ENCODE peak calls at places on chromosomes 1 and 21, in five cellular contexts. One of them, this sample, is unnamed.

GRCh38 chr21:31198575-31198974 is 145.5 kb downstream of the TIAM1 start:
- DNase-seq in renal cortical epithelial cell: peak; percentile 64
- DNase-seq in tibial nerve: peak; percentile 37
- DNase-seq in stimulated activated CD4-positive, alpha-beta T cell treated with anti-CD3 and anti-CD28 coated beads, Interleukin-4, amount 100 ng/mL, for 48 hours: no peak
- DNase-seq in COR-L47: peak; percentile 53
- DNase-seq in this sample: no peak

GRCh38 chr1:63671514-63671913 is 78.3 kb downstream of the PGM1 start:
- DNase-seq in renal cortical epithelial cell: no peak
- DNase-seq in tibial nerve: no peak
- DNase-seq in stimulated activated CD4-positive, alpha-beta T cell treated with anti-CD3 and anti-CD28 coated beads, Interleukin-4, amount 100 ng/mL, for 48 hours: no peak
- DNase-seq in COR-L47: no peak
- DNase-seq in this sample: no peak

GRCh38 chr1:7679159-7679872 is 91.8 kb upstream of the VAMP3 start:
- DNase-seq in renal cortical epithelial cell: no peak
- DNase-seq in tibial nerve: no peak
- DNase-seq in stimulated activated CD4-positive, alpha-beta T cell treated with anti-CD3 and anti-CD28 coated beads, Interleukin-4, amount 100 ng/mL, for 48 hours: no peak
- DNase-seq in COR-L47: no peak
- DNase-seq in this sample: no peak

GRCh38 chr1:228964178-228964819 is 229.0 kb downstream of the RHOU start:
- DNase-seq in renal cortical epithelial cell: peak; percentile 78
- DNase-seq in tibial nerve: peak; percentile 62
- DNase-seq in stimulated activated CD4-positive, alpha-beta T cell treated with anti-CD3 and anti-CD28 coated beads, Interleukin-4, amount 100 ng/mL, for 48 hours: no peak
- DNase-seq in COR-L47: no peak
- DNase-seq in this sample: no peak

GRCh38 chr1:61004269-61005003 is 77.9 kb upstream of the NFIA start:
- DNase-seq in renal cortical epithelial cell: peak; percentile 51
- DNase-seq in tibial nerve: no peak
- DNase-seq in stimulated activated CD4-positive, alpha-beta T cell treated with anti-CD3 and anti-CD28 coated beads, Interleukin-4, amount 100 ng/mL, for 48 hours: no peak
- DNase-seq in COR-L47: no peak
- DNase-seq in this sample: no peak

GRCh38 chr1:27307851-27308598 is 13.9 kb upstream of the TMEM222 start:
- DNase-seq in renal cortical epithelial cell: no peak
- DNase-seq in tibial nerve: no peak
- DNase-seq in stimulated activated CD4-positive, alpha-beta T cell treated with anti-CD3 and anti-CD28 coated beads, Interleukin-4, amount 100 ng/mL, for 48 hours: no peak
- DNase-seq in COR-L47: no peak
- DNase-seq in this sample: no peak

GRCh38 chr1:116854294-116854693 is 55.4 kb upstream of the PTGFRN start:
- DNase-seq in renal cortical epithelial cell: no peak
- DNase-seq in tibial nerve: no peak
- DNase-seq in stimulated activated CD4-positive, alpha-beta T cell treated with anti-CD3 and anti-CD28 coated beads, Interleukin-4, amount 100 ng/mL, for 48 hours: no peak
- DNase-seq in COR-L47: no peak
- DNase-seq in this sample: no peak

GRCh38 chr1:54310439-54311328 is 95.5 kb downstream of the SSBP3 start:
- DNase-seq in renal cortical epithelial cell: no peak
- DNase-seq in tibial nerve: peak; percentile 32
- DNase-seq in stimulated activated CD4-positive, alpha-beta T cell treated with anti-CD3 and anti-CD28 coated beads, Interleukin-4, amount 100 ng/mL, for 48 hours: no peak
- DNase-seq in COR-L47: peak; percentile 70
- DNase-seq in this sample: no peak

GRCh38 chr1:204149107-204149506 is 2.7 kb downstream of the ETNK2 start:
- DNase-seq in renal cortical epithelial cell: no peak
- DNase-seq in tibial nerve: no peak
- DNase-seq in stimulated activated CD4-positive, alpha-beta T cell treated with anti-CD3 and anti-CD28 coated beads, Interleukin-4, amount 100 ng/mL, for 48 hours: no peak
- DNase-seq in COR-L47: no peak
- DNase-seq in this sample: no peak

GRCh38 chr1:159941139-159941866 is 4.1 kb downstream of the IGSF9 start:
- DNase-seq in renal cortical epithelial cell: no peak
- DNase-seq in tibial nerve: no peak
- DNase-seq in stimulated activated CD4-positive, alpha-beta T cell treated with anti-CD3 and anti-CD28 coated beads, Interleukin-4, amount 100 ng/mL, for 48 hours: no peak
- DNase-seq in COR-L47: peak; percentile 40
- DNase-seq in this sample: no peak

GRCh38 chr21:29164330-29164942 is 34.0 kb downstream of the MAP3K7CL start:
- DNase-seq in renal cortical epithelial cell: peak; percentile 83
- DNase-seq in tibial nerve: no peak
- DNase-seq in stimulated activated CD4-positive, alpha-beta T cell treated with anti-CD3 and anti-CD28 coated beads, Interleukin-4, amount 100 ng/mL, for 48 hours: no peak
- DNase-seq in COR-L47: peak; percentile 41
- DNase-seq in this sample: no peak

GRCh38 chr1:40845895-40846294 is 16.3 kb downstream of the CITED4 start:
- DNase-seq in renal cortical epithelial cell: no peak
- DNase-seq in tibial nerve: no peak
- DNase-seq in stimulated activated CD4-positive, alpha-beta T cell treated with anti-CD3 and anti-CD28 coated beads, Interleukin-4, amount 100 ng/mL, for 48 hours: no peak
- DNase-seq in COR-L47: no peak
- DNase-seq in this sample: no peak

This sample was measured in GM12891.